ENCODE peak calls at places on chromosomes 12 and 14, in six cellular contexts. One of them, this sample, is unnamed.

GRCh38 chr14:70808402-70809237 is 693 bp downstream of the MAP3K9 start:
- DNase-seq in HL-60: no peak
- DNase-seq in stimulated activated CD4-positive, alpha-beta T cell treated with anti-CD3 and anti-CD28 coated beads, Interleukin-2, amount 100 ng/mL, for 48 hours: peak; percentile 20
- DNase-seq in WTC11: peak; percentile 65
- DNase-seq in NCI-H2029: no peak
- DNase-seq in AG10803: no peak
- DNase-seq in this sample: peak; percentile 48

GRCh38 chr14:73740921-73741326 is 26.7 kb upstream of the PNMA1 start:
- DNase-seq in HL-60: no peak
- DNase-seq in stimulated activated CD4-positive, alpha-beta T cell treated with anti-CD3 and anti-CD28 coated beads, Interleukin-2, amount 100 ng/mL, for 48 hours: no peak
- DNase-seq in WTC11: peak; percentile 65
- DNase-seq in NCI-H2029: no peak
- DNase-seq in AG10803: peak; percentile 51
- DNase-seq in this sample: peak; percentile 69

GRCh38 chr12:46373303-46374182 is 970 bp upstream of the SLC38A2 start:
- DNase-seq in HL-60: no peak
- DNase-seq in stimulated activated CD4-positive, alpha-beta T cell treated with anti-CD3 and anti-CD28 coated beads, Interleukin-2, amount 100 ng/mL, for 48 hours: no peak
- DNase-seq in WTC11: peak; percentile 70
- DNase-seq in NCI-H2029: no peak
- DNase-seq in AG10803: no peak
- DNase-seq in this sample: peak; percentile 79

GRCh38 chr12:57416039-57416996 is 14.5 kb downstream of the R3HDM2 start:
- DNase-seq in HL-60: no peak
- DNase-seq in stimulated activated CD4-positive, alpha-beta T cell treated with anti-CD3 and anti-CD28 coated beads, Interleukin-2, amount 100 ng/mL, for 48 hours: no peak
- DNase-seq in WTC11: no peak
- DNase-seq in NCI-H2029: no peak
- DNase-seq in AG10803: peak; percentile 5
- DNase-seq in this sample: no peak

GRCh38 chr12:48542300-48542928 is 17.0 kb downstream of the OR8S1 start:
- DNase-seq in HL-60: peak; percentile 21
- DNase-seq in stimulated activated CD4-positive, alpha-beta T cell treated with anti-CD3 and anti-CD28 coated beads, Interleukin-2, amount 100 ng/mL, for 48 hours: peak; percentile 48
- DNase-seq in WTC11: no peak
- DNase-seq in NCI-H2029: peak; percentile 17
- DNase-seq in AG10803: peak; percentile 11
- DNase-seq in this sample: no peak

GRCh38 chr14:72998252-72998903 is 28.5 kb downstream of the ZFYVE1 start:
- DNase-seq in HL-60: no peak
- DNase-seq in stimulated activated CD4-positive, alpha-beta T cell treated with anti-CD3 and anti-CD28 coated beads, Interleukin-2, amount 100 ng/mL, for 48 hours: no peak
- DNase-seq in WTC11: no peak
- DNase-seq in NCI-H2029: no peak
- DNase-seq in AG10803: no peak
- DNase-seq in this sample: no peak

GRCh38 chr14:46405095-46405494 is 246.5 kb downstream of the RPL10L start:
- DNase-seq in HL-60: no peak
- DNase-seq in stimulated activated CD4-positive, alpha-beta T cell treated with anti-CD3 and anti-CD28 coated beads, Interleukin-2, amount 100 ng/mL, for 48 hours: no peak
- DNase-seq in WTC11: no peak
- DNase-seq in NCI-H2029: no peak
- DNase-seq in AG10803: no peak
- DNase-seq in this sample: peak; percentile 55

GRCh38 chr12:102816816-102817434 is 100.1 kb downstream of the PAH start:
- DNase-seq in HL-60: no peak
- DNase-seq in stimulated activated CD4-positive, alpha-beta T cell treated with anti-CD3 and anti-CD28 coated beads, Interleukin-2, amount 100 ng/mL, for 48 hours: no peak
- DNase-seq in WTC11: no peak
- DNase-seq in NCI-H2029: peak; percentile 14
- DNase-seq in AG10803: peak; percentile 49
- DNase-seq in this sample: peak; percentile 15

GRCh38 chr14:89165189-89165809 is 251.7 kb downstream of the FOXN3 start:
- DNase-seq in HL-60: peak; percentile 36
- DNase-seq in stimulated activated CD4-positive, alpha-beta T cell treated with anti-CD3 and anti-CD28 coated beads, Interleukin-2, amount 100 ng/mL, for 48 hours: no peak
- DNase-seq in WTC11: no peak
- DNase-seq in NCI-H2029: no peak
- DNase-seq in AG10803: no peak
- DNase-seq in this sample: no peak

GRCh38 chr14:101557321-101557695 is 4.0 kb upstream of the DIO3 start:
- DNase-seq in HL-60: no peak
- DNase-seq in stimulated activated CD4-positive, alpha-beta T cell treated with anti-CD3 and anti-CD28 coated beads, Interleukin-2, amount 100 ng/mL, for 48 hours: no peak
- DNase-seq in WTC11: no peak
- DNase-seq in NCI-H2029: no peak
- DNase-seq in AG10803: no peak
- DNase-seq in this sample: no peak

GRCh38 chr12:21054334-21054733 is 76.7 kb upstream of the SLCO1B1 start:
- DNase-seq in HL-60: no peak
- DNase-seq in stimulated activated CD4-positive, alpha-beta T cell treated with anti-CD3 and anti-CD28 coated beads, Interleukin-2, amount 100 ng/mL, for 48 hours: no peak
- DNase-seq in WTC11: no peak
- DNase-seq in NCI-H2029: no peak
- DNase-seq in AG10803: no peak
- DNase-seq in this sample: no peak

GRCh38 chr12:1993871-1994371 is 10.3 kb downstream of the DCP1B start:
- DNase-seq in HL-60: peak; percentile 49
- DNase-seq in stimulated activated CD4-positive, alpha-beta T cell treated with anti-CD3 and anti-CD28 coated beads, Interleukin-2, amount 100 ng/mL, for 48 hours: no peak
- DNase-seq in WTC11: no peak
- DNase-seq in NCI-H2029: no peak
- DNase-seq in AG10803: peak; percentile 84
- DNase-seq in this sample: no peak

GRCh38 chr14:104697317-104697703 is 7.9 kb downstream of the INF2 start:
- DNase-seq in HL-60: no peak
- DNase-seq in stimulated activated CD4-positive, alpha-beta T cell treated with anti-CD3 and anti-CD28 coated beads, Interleukin-2, amount 100 ng/mL, for 48 hours: no peak
- DNase-seq in WTC11: no peak
- DNase-seq in NCI-H2029: no peak
- DNase-seq in AG10803: no peak
- DNase-seq in this sample: no peak

GRCh38 chr12:47652491-47653234 is 53.2 kb downstream of the RPAP3 start:
- DNase-seq in HL-60: peak; percentile 13
- DNase-seq in stimulated activated CD4-positive, alpha-beta T cell treated with anti-CD3 and anti-CD28 coated beads, Interleukin-2, amount 100 ng/mL, for 48 hours: no peak
- DNase-seq in WTC11: no peak
- DNase-seq in NCI-H2029: peak; percentile 67
- DNase-seq in AG10803: no peak
- DNase-seq in this sample: no peak

GRCh38 chr14:65915125-65915524 is 502.6 kb downstream of the FUT8 start:
- DNase-seq in HL-60: no peak
- DNase-seq in stimulated activated CD4-positive, alpha-beta T cell treated with anti-CD3 and anti-CD28 coated beads, Interleukin-2, amount 100 ng/mL, for 48 hours: no peak
- DNase-seq in WTC11: no peak
- DNase-seq in NCI-H2029: no peak
- DNase-seq in AG10803: peak; percentile 11
- DNase-seq in this sample: no peak

GRCh38 chr14:91390165-91390778 is 27.3 kb downstream of the CCDC88C start:
- DNase-seq in HL-60: no peak
- DNase-seq in stimulated activated CD4-positive, alpha-beta T cell treated with anti-CD3 and anti-CD28 coated beads, Interleukin-2, amount 100 ng/mL, for 48 hours: no peak
- DNase-seq in WTC11: no peak
- DNase-seq in NCI-H2029: no peak
- DNase-seq in AG10803: no peak
- DNase-seq in this sample: peak; percentile 97

GRCh38 chr14:72948481-72949138 is 22.3 kb downstream of the DCAF4 start:
- DNase-seq in HL-60: no peak
- DNase-seq in stimulated activated CD4-positive, alpha-beta T cell treated with anti-CD3 and anti-CD28 coated beads, Interleukin-2, amount 100 ng/mL, for 48 hours: peak; percentile 66
- DNase-seq in WTC11: peak; percentile 82
- DNase-seq in NCI-H2029: peak; percentile 16
- DNase-seq in AG10803: peak; percentile 69
- DNase-seq in this sample: peak; percentile 54

GRCh38 chr14:60085085-60085484 is 6.6 kb upstream of the PCNX4 start:
- DNase-seq in HL-60: no peak
- DNase-seq in stimulated activated CD4-positive, alpha-beta T cell treated with anti-CD3 and anti-CD28 coated beads, Interleukin-2, amount 100 ng/mL, for 48 hours: no peak
- DNase-seq in WTC11: no peak
- DNase-seq in NCI-H2029: no peak
- DNase-seq in AG10803: peak; percentile 65
- DNase-seq in this sample: no peak

GRCh38 chr12:47768323-47768811 is 4.7 kb upstream of the SLC48A1 start:
- DNase-seq in HL-60: no peak
- DNase-seq in stimulated activated CD4-positive, alpha-beta T cell treated with anti-CD3 and anti-CD28 coated beads, Interleukin-2, amount 100 ng/mL, for 48 hours: no peak
- DNase-seq in WTC11: no peak
- DNase-seq in NCI-H2029: no peak
- DNase-seq in AG10803: peak; percentile 51
- DNase-seq in this sample: no peak

GRCh38 chr12:123000578-123000977 is 20.1 kb downstream of the ARL6IP4 start:
- DNase-seq in HL-60: no peak
- DNase-seq in stimulated activated CD4-positive, alpha-beta T cell treated with anti-CD3 and anti-CD28 coated beads, Interleukin-2, amount 100 ng/mL, for 48 hours: no peak
- DNase-seq in WTC11: no peak
- DNase-seq in NCI-H2029: no peak
- DNase-seq in AG10803: no peak
- DNase-seq in this sample: no peak

GRCh38 chr12:124004233-124004875 is 31.3 kb downstream of the ZNF664 start:
- DNase-seq in HL-60: no peak
- DNase-seq in stimulated activated CD4-positive, alpha-beta T cell treated with anti-CD3 and anti-CD28 coated beads, Interleukin-2, amount 100 ng/mL, for 48 hours: no peak
- DNase-seq in WTC11: no peak
- DNase-seq in NCI-H2029: no peak
- DNase-seq in AG10803: no peak
- DNase-seq in this sample: no peak

This sample was measured in DMS79 treated with DMSO at 0.1 percent for 48 hours.